ENCODE peak calls at places on chromosomes 16 and 17, in seven cellular contexts. C is prostate gland; Y is small intestine; F is mammary epithelial cell; V is CD8-positive, alpha-beta T cell; G is tibial artery; T is IMR-90. H is an unnamed sample. For H3K4me1, the result is how much of the 10 kb centered on the place peaks cover.

GRCh38 chr17:40490289-40490853 is 11.1 kb downstream of the TNS4 start:
- DNase-seq in C (peak), Y (no peak), F (peak), V (no peak), G (peak), T (peak), H (no peak)

GRCh38 chr16:73065617-73066313 is 17.8 kb upstream of the ZFHX3 start:
- DNase-seq in C (no peak), Y (no peak), F (no peak), V (no peak), G (peak), T (no peak), H (no peak)

GRCh38 chr17:34989473-34989872 is 9.2 kb downstream of the LIG3 start:
- DNase-seq in C (no peak), Y (no peak), F (no peak), V (no peak), G (no peak), T (no peak), H (no peak)

GRCh38 chr17:55391244-55391757 is 30.3 kb downstream of the MMD start:
- DNase-seq in C (no peak), Y (no peak), F (no peak), V (no peak), G (no peak), T (no peak), H (no peak)

GRCh38 chr17:1989135-1989534 is 36.0 kb downstream of the RTN4RL1 start:
- DNase-seq in C (no peak), Y (no peak), F (peak), V (no peak), G (peak), T (peak), H (peak)

GRCh38 chr17:70110443-70110880 is 35.4 kb downstream of the KCNJ16 start:
- DNase-seq in C (no peak), Y (peak), F (no peak), V (no peak), G (no peak), T (peak), H (no peak)

GRCh38 chr17:81064746-81065475 is 30.0 kb downstream of the BAIAP2 start:
- DNase-seq in C (no peak), Y (no peak), F (no peak), V (no peak), G (no peak), T (peak), H (no peak)

GRCh38 chr17:4365628-4366311 is 705 bp downstream of the UBE2G1 start:
- DNase-seq in C (peak), Y (peak), F (no peak), V (peak), G (peak), T (no peak), H (no peak)

GRCh38 chr17:10370209-10370608 is 2.6 kb downstream of the MYH13 start:
- DNase-seq in C (no peak), Y (no peak), F (no peak), V (no peak), G (no peak), T (no peak), H (no peak)

GRCh38 chr17:82636626-82637598 is 11.3 kb downstream of the WDR45B start:
- DNase-seq in C (peak), Y (peak), F (peak), V (no peak), G (no peak), T (no peak), H (no peak)

GRCh38 chr17:75695830-75696271 is 25.4 kb upstream of the ITGB4 start:
- DNase-seq in C (peak), Y (peak), F (no peak), V (no peak), G (no peak), T (no peak), H (no peak)

GRCh38 chr16:64654137-64654652 is 467.7 kb downstream of the CDH11 start:
- DNase-seq in C (no peak), Y (no peak), F (no peak), V (no peak), G (no peak), T (peak), H (no peak)

GRCh38 chr16:17335826-17336492 is 134.8 kb downstream of the XYLT1 start:
- DNase-seq in C (peak), Y (no peak), F (no peak), V (no peak), G (peak), T (peak), H (no peak)

GRCh38 chr16:88769617-88770458 is 15.2 kb downstream of the PIEZO1 start:
- DNase-seq in C (peak), Y (peak), F (peak), V (no peak), G (no peak), T (no peak), H (no peak)

GRCh38 chr16:69318911-69319289 is 7.8 kb downstream of the VPS4A start:
- DNase-seq in C (no peak), Y (no peak), F (no peak), V (no peak), G (no peak), T (no peak), H (peak)

GRCh38 chr16:47198180-47198575 is 54.4 kb upstream of the NETO2 start:
- DNase-seq in C (no peak), Y (no peak), F (no peak), V (no peak), G (no peak), T (no peak), H (no peak)

DNA sequence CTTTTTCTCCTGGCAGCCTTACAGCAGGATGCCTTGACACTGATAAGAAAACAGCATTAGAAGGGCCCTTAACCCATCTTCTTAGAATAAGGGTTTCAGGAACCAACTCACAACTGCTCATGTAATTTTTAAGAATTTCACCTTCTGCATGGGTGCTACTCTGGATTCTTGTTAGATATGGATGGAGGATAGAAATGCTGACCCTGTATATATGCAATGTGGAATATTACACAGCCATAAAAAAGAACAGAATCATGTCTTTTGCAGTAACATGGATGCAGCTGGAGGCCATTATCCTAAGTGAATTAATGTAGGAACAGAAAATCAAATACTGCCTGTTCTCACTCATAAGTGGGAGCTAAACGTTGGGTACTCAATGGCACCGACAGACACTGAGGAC is 423.5 kb downstream of the CA10 start:
- DNase-seq in C (no peak), Y (no peak), F (no peak), V (no peak), G (no peak), T (no peak), H (no peak)
- H3K4me1 ChIP-seq in C (under half), Y (under half), F (under half), V (under half), G (under half), T (under half), H (under half)

DNA sequence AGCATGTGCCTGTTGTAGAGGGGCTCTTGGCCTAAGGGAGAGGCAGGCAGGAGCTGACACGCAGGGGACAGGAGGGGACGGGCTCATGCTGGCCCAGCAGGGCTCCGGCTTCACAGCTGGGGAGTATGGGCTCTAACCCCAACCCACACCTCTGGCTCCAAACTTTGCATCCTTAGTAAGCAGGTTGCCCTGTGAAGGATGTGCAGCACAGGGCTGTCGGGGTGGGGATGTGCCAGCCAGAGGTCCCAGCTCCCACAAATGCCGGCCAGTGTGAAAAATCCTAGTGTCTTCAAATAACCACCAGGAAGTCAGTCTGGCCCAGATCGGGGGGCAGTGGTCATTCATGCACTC is 14.0 kb upstream of the FAM83G start:
- DNase-seq in C (no peak), Y (no peak), F (no peak), V (no peak), G (no peak), T (no peak), H (no peak)
- H3K4me1 ChIP-seq in C (under half), Y (under half), F (under half), V (under half), G (under half), T (under half), H (under half)

GRCh38 chr17:78826836-78827509 is 13.6 kb downstream of the USP36 start:
- DNase-seq in C (no peak), Y (no peak), F (no peak), V (no peak), G (no peak), T (no peak), H (no peak)

GRCh38 chr17:78826426-78826825 is 14.2 kb downstream of the USP36 start:
- DNase-seq in C (no peak), Y (no peak), F (no peak), V (no peak), G (no peak), T (peak), H (no peak)

GRCh38 chr17:78823282-78824046 is 17.1 kb downstream of the USP36 start:
- DNase-seq in C (no peak), Y (no peak), F (no peak), V (no peak), G (no peak), T (no peak), H (no peak)

GRCh38 chr17:78824240-78824639 is 16.4 kb downstream of the USP36 start:
- DNase-seq in C (no peak), Y (no peak), F (no peak), V (no peak), G (no peak), T (no peak), H (no peak)

DNA sequence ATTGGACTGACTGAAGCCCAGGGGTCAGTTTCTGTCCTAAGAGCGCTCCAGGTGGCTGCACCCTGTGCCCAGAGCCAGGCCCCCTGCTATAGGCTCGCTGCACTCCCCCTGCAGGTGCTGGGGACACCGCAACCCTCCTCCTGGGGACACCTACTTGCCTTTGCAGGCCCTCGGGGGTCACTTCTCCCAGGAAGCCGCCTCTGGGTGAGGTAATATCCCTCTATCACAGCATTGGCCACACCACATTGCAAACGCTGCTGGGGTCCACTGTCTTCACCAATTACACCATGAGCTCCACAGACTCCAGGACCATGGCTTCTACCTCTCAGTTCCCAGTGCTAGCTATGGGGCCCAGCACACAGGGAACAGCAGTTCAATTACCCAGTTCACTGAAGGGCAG is 14.9 kb downstream of the USP36 start:
- DNase-seq in C (no peak), Y (no peak), F (no peak), V (no peak), G (no peak), T (no peak), H (no peak)
- H3K4me1 ChIP-seq in C (under half), Y (under half), F (under half), V (under half), G (under half), T (under half), H (under half)

GRCh38 chr16:14650629-14651028 is 17.9 kb downstream of the BFAR start:
- DNase-seq in C (no peak), Y (no peak), F (peak), V (no peak), G (no peak), T (no peak), H (no peak)
- H3K4me1 ChIP-seq in C (under half), Y (under half), F (under half), V (under half), G (under half), T (under half), H (under half)

GRCh38 chr17:48854774-48855476 is 24.1 kb downstream of the CALCOCO2 start:
- DNase-seq in C (no peak), Y (no peak), F (no peak), V (no peak), G (no peak), T (no peak), H (no peak)
- H3K4me1 ChIP-seq in C (under half), Y (under half), F (under half), V (under half), G (under half), T (under half), H (under half)

GRCh38 chr17:57522436-57523005 is 222.6 kb downstream of the CCDC182 start:
- DNase-seq in C (no peak), Y (no peak), F (no peak), V (no peak), G (no peak), T (no peak), H (no peak)
- H3K4me1 ChIP-seq in C (under half), Y (under half), F (under half), V (under half), G (under half), T (under half), H (under half)

GRCh38 chr17:58506354-58507080 is 7.9 kb downstream of the MTMR4 start:
- DNase-seq in C (no peak), Y (no peak), F (no peak), V (no peak), G (no peak), T (peak), H (no peak)
- H3K4me1 ChIP-seq in C (under half), Y (under half), F (under half), V (under half), G (under half), T (under half), H (under half)

GRCh38 chr16:18789515-18789849 is 652 bp downstream of the RPS15A start:
- DNase-seq in C (no peak), Y (no peak), F (no peak), V (no peak), G (no peak), T (no peak), H (no peak)

GRCh38 chr16:18788828-18789514 is 1.2 kb downstream of the RPS15A start:
- DNase-seq in C (no peak), Y (peak), F (peak), V (no peak), G (no peak), T (no peak), H (no peak)

GRCh38 chr16:18792836-18793433 is 2.8 kb upstream of the RPS15A start:
- DNase-seq in C (no peak), Y (no peak), F (no peak), V (no peak), G (no peak), T (no peak), H (no peak)

GRCh38 chr16:18784917-18785623 is 5.1 kb downstream of the RPS15A start:
- DNase-seq in C (no peak), Y (no peak), F (no peak), V (no peak), G (no peak), T (no peak), H (no peak)

GRCh38 chr16:18789850-18790706 is at the start of gene RPS15A:
- DNase-seq in C (peak), Y (peak), F (peak), V (peak), G (peak), T (peak), H (peak)
- H3K4me1 ChIP-seq in C (under half), Y (under half), F (under half), V (under half), G (under half), T (under half), H (under half)